ENCODE peak calls at places on chromosomes 11 and 22, in nine cellular contexts. H, Y, E, J, D, X, Z, B and O are unnamed samples.

GRCh38 chr22:50206599-50206998 is 5.8 kb downstream of the SELENOO start:
- DNase-seq in H (no peak), Y (no peak), E (no peak), J (no peak), D (peak; percentile 78), X (peak; percentile 38), Z (no peak), B (no peak), O (no peak)

GRCh38 chr11:11211186-11211585 is 141.9 kb downstream of the CSNK2A3 start:
- DNase-seq in H (no peak), Y (no peak), E (peak; percentile 56), J (no peak), D (no peak), X (no peak), Z (no peak), B (no peak), O (no peak)

GRCh38 chr11:11841121-11841604 is 609 bp upstream of the USP47 start:
- DNase-seq in H (peak; percentile 83), Y (no peak), E (peak; percentile 50), J (no peak), D (peak; percentile 34), X (peak; percentile 34), Z (peak; percentile 16), B (peak; percentile 16), O (peak; percentile 14)

GRCh38 chr22:38802671-38803121 is 8.8 kb upstream of the DNAL4 start:
- DNase-seq in H (no peak), Y (no peak), E (no peak), J (peak; percentile 78), D (no peak), X (peak; percentile 96), Z (peak; percentile 62), B (no peak), O (no peak)

GRCh38 chr11:58926695-58927094 is 12.6 kb upstream of the GLYATL1 start:
- DNase-seq in H (no peak), Y (no peak), E (no peak), J (no peak), D (no peak), X (peak; percentile 78), Z (no peak), B (no peak), O (no peak)

GRCh38 chr11:132941024-132941646 is 591.2 kb downstream of the OPCML start:
- DNase-seq in H (no peak), Y (no peak), E (peak; percentile 78), J (peak; percentile 5), D (no peak), X (peak; percentile 13), Z (no peak), B (no peak), O (no peak)

GRCh38 chr11:13318498-13319295 is 41.1 kb downstream of the BMAL1 start:
- DNase-seq in H (no peak), Y (no peak), E (no peak), J (no peak), D (no peak), X (peak; percentile 17), Z (no peak), B (no peak), O (no peak)

GRCh38 chr22:22721681-22722309 is 77.4 kb downstream of the GGTLC2 start:
- DNase-seq in H (no peak), Y (no peak), E (no peak), J (no peak), D (no peak), X (peak; percentile 89), Z (no peak), B (no peak), O (peak; percentile 77)

GRCh38 chr22:49230194-49230577 is 597.5 kb downstream of the BRD1 start:
- DNase-seq in H (peak; percentile 58), Y (no peak), E (no peak), J (no peak), D (peak; percentile 73), X (no peak), Z (no peak), B (no peak), O (no peak)

GRCh38 chr11:3160252-3161031 is 4.7 kb downstream of the OSBPL5 start:
- DNase-seq in H (peak; percentile 94), Y (no peak), E (peak; percentile 86), J (peak; percentile 72), D (peak; percentile 93), X (peak; percentile 93), Z (peak; percentile 46), B (no peak), O (no peak)